ENCODE peak calls at places on chromosome 9, in eight cellular contexts. W is hepatocyte; S is CD8-positive, alpha-beta T cell; V is cardiac muscle cell; P is fibroblast of lung; Z is A549; D is sigmoid colon; U is adipocyte. E is an unnamed sample.

GRCh38 chr9:347667-348292 is 133.1 kb downstream of the DOCK8 start:
- DNase-seq in P (peak; percentile 24), V (peak; percentile 71), W (peak; percentile 65), Z (peak; percentile 54), D (no peak), U (peak; percentile 71), S (no peak), E (no peak)

GRCh38 chr9:125989090-125989501 is 241.9 kb downstream of the PBX3 start:
- DNase-seq in Z (no peak), W (no peak), S (no peak), D (peak; percentile 37), U (no peak), V (no peak), P (no peak), E (no peak)

GRCh38 chr9:126442636-126443035 is 116.0 kb downstream of the MVB12B start:
- DNase-seq in Z (no peak), D (peak; percentile 40), V (no peak), W (no peak), U (no peak), S (no peak), P (no peak), E (no peak)

GRCh38 chr9:19405771-19406170 is 3.0 kb upstream of the ACER2 start:
- DNase-seq in D (no peak), W (no peak), P (no peak), V (no peak), U (no peak), Z (no peak), S (no peak), E (no peak)

GRCh38 chr9:15430920-15431844 is 8.5 kb downstream of the SNAPC3 start:
- DNase-seq in V (no peak), Z (no peak), W (peak; percentile 42), U (peak; percentile 14), P (no peak), S (no peak), D (no peak), E (no peak)

GRCh38 chr9:133238272-133238850 is 29.3 kb upstream of the OBP2B start:
- DNase-seq in U (peak; percentile 7), Z (peak; percentile 88), P (peak; percentile 6), V (peak; percentile 90), D (peak; percentile 89), S (peak; percentile 16), W (peak; percentile 86), E (no peak)

GRCh38 chr9:128160603-128160987 is 530 bp downstream of the BBLN start:
- DNase-seq in W (peak; percentile 45), D (no peak), S (peak; percentile 15), Z (no peak), U (peak; percentile 57), V (peak; percentile 22), P (peak; percentile 29), E (peak; percentile 54)

GRCh38 chr9:108956098-108956533 is 21.9 kb downstream of the ABITRAM start:
- DNase-seq in V (no peak), S (no peak), W (no peak), P (no peak), Z (no peak), D (no peak), U (no peak), E (no peak)

GRCh38 chr9:136021891-136022681 is 60.9 kb upstream of the UBAC1 start:
- DNase-seq in V (no peak), U (no peak), P (no peak), Z (no peak), D (peak; percentile 61), W (no peak), S (no peak), E (peak; percentile 64)

GRCh38 chr9:113931140-113931539 is 55.0 kb downstream of the ZNF618 start:
- DNase-seq in P (no peak), Z (no peak), W (no peak), V (no peak), U (no peak), S (no peak), D (no peak), E (no peak)

GRCh38 chr9:8012986-8013385 is 213.4 kb upstream of the DMAC1 start:
- DNase-seq in U (no peak), Z (no peak), W (peak; percentile 6), D (no peak), P (no peak), S (no peak), V (no peak), E (no peak)

GRCh38 chr9:1366300-1366699 is 316.1 kb downstream of the DMRT2 start:
- DNase-seq in P (no peak), D (no peak), W (no peak), V (no peak), U (no peak), S (no peak), Z (no peak), E (no peak)

GRCh38 chr9:81801190-81801589 is 111.8 kb upstream of the TLE1 start:
- DNase-seq in P (peak; percentile 73), Z (peak; percentile 70), V (no peak), S (no peak), U (no peak), W (no peak), D (no peak), E (no peak)

GRCh38 chr9:89807101-89807395 is 202.2 kb downstream of the GADD45G start:
- DNase-seq in Z (no peak), P (no peak), S (no peak), U (no peak), W (no peak), V (no peak), D (no peak), E (no peak)

GRCh38 chr9:73951147-73951546 is 546.0 kb upstream of the RORB start:
- DNase-seq in S (no peak), D (no peak), V (no peak), P (no peak), Z (no peak), W (no peak), U (no peak), E (no peak)

GRCh38 chr9:131826966-131827525 is 87.2 kb upstream of the RAPGEF1 start:
- DNase-seq in S (no peak), U (no peak), Z (no peak), P (no peak), D (no peak), V (no peak), W (no peak), E (no peak)

DNA sequence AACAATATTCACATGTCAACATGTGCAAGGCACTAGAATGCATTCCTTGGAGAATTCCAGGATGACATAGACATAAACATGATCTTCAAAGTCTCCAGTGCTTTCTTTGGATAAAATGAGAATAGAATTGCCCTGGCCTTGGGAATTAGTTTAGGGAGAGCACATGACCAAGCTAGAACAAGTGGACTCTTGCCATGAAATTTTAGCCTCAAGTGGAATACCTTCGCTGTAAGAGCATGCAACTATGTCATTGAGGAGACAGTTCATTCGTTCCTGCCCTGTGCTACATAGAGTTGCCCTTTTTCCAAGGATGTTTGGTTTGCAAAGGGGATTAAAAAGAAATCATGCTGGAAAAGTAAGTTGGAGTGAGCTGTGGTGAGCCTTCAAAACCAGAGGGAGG is 42.7 kb downstream of the ZFAND5 start:
- DNase-seq in U (peak; percentile 32), P (peak; percentile 20), V (no peak), Z (no peak), S (no peak), W (no peak), D (no peak), E (no peak)
- H3K4me3 ChIP-seq in U (no peak overlapping the region), P (no peak overlapping the region), V (no peak overlapping the region), Z (no peak overlapping the region), S (no peak overlapping the region), W (no peak overlapping the region), D (no peak overlapping the region), E (no peak overlapping the region)

DNA sequence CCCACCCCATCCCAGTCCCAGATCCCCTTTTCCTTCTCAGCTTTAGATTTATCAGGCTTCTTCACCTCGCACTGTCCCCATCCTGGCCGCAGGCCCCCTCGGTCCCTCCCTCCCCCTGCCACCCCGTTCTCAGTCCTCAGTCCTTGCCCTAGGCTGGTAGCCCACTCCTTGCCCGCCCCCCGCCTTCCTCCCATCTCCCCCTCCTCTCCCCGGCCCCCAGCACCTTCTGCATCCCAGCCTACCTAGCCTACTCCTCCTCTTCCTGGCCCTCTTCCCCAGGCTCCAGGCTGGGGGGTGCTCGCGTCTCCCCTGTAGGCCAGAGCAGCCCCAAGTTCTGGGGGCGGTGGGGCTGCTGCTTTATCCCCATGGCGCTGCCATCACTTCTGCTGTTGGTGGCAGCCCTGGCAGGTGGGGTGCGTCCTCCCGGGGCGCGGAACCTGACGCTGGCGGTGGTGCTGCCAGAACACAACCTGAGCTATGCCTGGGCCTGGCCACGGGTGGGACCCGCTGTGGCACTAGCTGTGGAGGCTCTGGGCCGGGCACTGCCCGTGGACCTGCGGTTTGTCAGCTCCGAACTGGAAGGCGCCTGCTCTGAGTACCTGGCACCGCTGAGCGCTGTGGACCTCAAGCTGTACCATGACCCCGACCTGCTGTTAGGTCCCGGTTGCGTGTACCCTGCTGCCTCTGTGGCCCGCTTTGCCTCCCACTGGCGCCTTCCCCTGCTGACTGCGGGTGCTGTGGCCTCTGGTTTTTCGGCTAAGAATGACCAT is 838 bp downstream of the NPR2 start:
- DNase-seq in D (no peak), P (no peak), V (no peak), W (no peak), Z (no peak), S (no peak), U (no peak), E (no peak)
- H3K4me1 ChIP-seq in D (no peaks in the 10 kb centered on the region), P (peaks cover 14% of the 10 kb centered on the region), V (peaks cover 17% of the 10 kb centered on the region), W (peaks cover 15% of the 10 kb centered on the region), Z (peaks cover 16% of the 10 kb centered on the region), S (no peaks in the 10 kb centered on the region), U (peaks cover 55% of the 10 kb centered on the region), E (peaks cover 5% of the 10 kb centered on the region)

GRCh38 chr9:14343948-14344547 is 30.1 kb upstream of the NFIB start:
- DNase-seq in W (no peak), S (no peak), V (no peak), P (no peak), D (no peak), U (no peak), Z (peak; percentile 33), E (no peak)

GRCh38 chr9:14345586-14346237 is 31.8 kb upstream of the NFIB start:
- DNase-seq in P (no peak), U (no peak), S (no peak), D (no peak), W (no peak), V (no peak), Z (no peak), E (peak; percentile 54)

GRCh38 chr9:14346301-14346721 is 32.4 kb upstream of the NFIB start:
- DNase-seq in W (no peak), P (no peak), S (no peak), Z (no peak), V (peak; percentile 56), U (no peak), D (no peak), E (no peak)

GRCh38 chr9:14343236-14343947 is 29.5 kb upstream of the NFIB start:
- DNase-seq in V (no peak), P (no peak), S (no peak), U (no peak), W (no peak), Z (no peak), D (no peak), E (no peak)

GRCh38 chr9:14344846-14345585 is 31.1 kb upstream of the NFIB start:
- DNase-seq in D (no peak), W (no peak), V (no peak), P (no peak), Z (no peak), U (no peak), S (no peak), E (no peak)
- H3K4me3 ChIP-seq in D (no peak overlapping the region), W (no peak overlapping the region), V (no peak overlapping the region), P (no peak overlapping the region), Z (no peak overlapping the region), U (no peak overlapping the region), S (no peak overlapping the region), E (no peak overlapping the region)

DNA sequence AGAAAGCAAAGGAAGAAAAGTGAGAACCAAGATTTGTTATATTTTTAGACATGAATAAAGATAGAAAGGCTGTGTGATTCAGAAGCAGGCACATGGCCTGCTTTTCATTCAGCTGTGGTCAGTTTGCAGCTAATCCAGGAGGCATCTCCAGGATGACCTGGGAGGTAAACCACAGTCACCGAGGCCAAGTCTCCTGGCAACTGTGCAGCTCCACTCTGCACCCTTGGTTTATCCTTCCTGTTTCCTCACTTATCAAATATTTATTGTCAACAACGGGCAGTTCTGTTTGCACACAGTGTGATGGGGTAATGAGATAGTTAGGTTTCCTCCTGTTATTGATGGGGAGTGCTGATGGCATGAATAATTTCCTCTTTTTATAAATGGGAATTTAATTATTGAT is 243.0 kb downstream of the PSAT1 start:
- DNase-seq in D (no peak), W (no peak), S (no peak), P (peak; percentile 88), U (peak; percentile 60), V (no peak), Z (peak; percentile 74), E (no peak)
- H3K4me1 ChIP-seq in D (no peaks in the 10 kb centered on the region), W (peaks cover 16% of the 10 kb centered on the region), S (no peaks in the 10 kb centered on the region), P (no peaks in the 10 kb centered on the region), U (peaks cover 4% of the 10 kb centered on the region), V (no peaks in the 10 kb centered on the region), Z (peaks cover 13% of the 10 kb centered on the region), E (no peaks in the 10 kb centered on the region)